ENCODE peak calls at places on chromosomes 12 and 14, in ten cellular contexts. R is RPMI8226; L is KG1; B is EL; O is IMR-90; W is activated T-helper 2 cell treated with anti-CD3 and anti-CD28 coated beads, Interferon-gamma antibody, Interleukin-2, Interleukin-4, amounts not matched to agents 10 μg/mL and 5 μg/mL and 100 μg/mL, durations not matched to agents 14 hours and 24 hours and 36 hours; G is WERI-Rb-1; E is retina; M is lower leg skin; I is CD8-positive, alpha-beta memory T cell. K is an unnamed sample.

GRCh38 chr14:32329690-32330290 is 692 bp downstream of the AKAP6 start:
- DNase-seq in R (no peak), B (no peak), L (no peak), M (no peak), O (no peak), W (no peak), G (no peak), I (no peak), E (peak; percentile 24), K (no peak)

GRCh38 chr14:65631040-65631439 is 218.5 kb downstream of the FUT8 start:
- DNase-seq in O (no peak), W (no peak), E (no peak), R (no peak), L (no peak), B (no peak), I (no peak), M (no peak), G (no peak), K (no peak)

GRCh38 chr14:30227871-30228270 is 300.2 kb upstream of the PRKD1 start:
- DNase-seq in W (no peak), I (no peak), E (no peak), L (no peak), O (peak; percentile 81), R (no peak), G (no peak), M (no peak), B (peak; percentile 75), K (no peak)

GRCh38 chr12:92193063-92193462 is 47.4 kb upstream of the BTG1 start:
- DNase-seq in R (no peak), O (no peak), M (no peak), G (no peak), B (no peak), L (no peak), I (no peak), W (no peak), E (no peak), K (no peak)

GRCh38 chr14:31408421-31408820 is 11.9 kb downstream of the HEATR5A start:
- DNase-seq in M (no peak), O (no peak), G (no peak), E (no peak), W (no peak), L (no peak), B (no peak), R (no peak), I (no peak), K (no peak)

GRCh38 chr12:7486512-7486911 is 17.1 kb downstream of the CD163 start:
- DNase-seq in E (no peak), O (no peak), G (no peak), I (no peak), M (no peak), W (no peak), B (no peak), L (no peak), R (no peak), K (no peak)

GRCh38 chr12:69578283-69578682 is 7.0 kb upstream of the CCT2 start:
- DNase-seq in G (no peak), I (no peak), R (no peak), M (no peak), O (no peak), W (no peak), L (no peak), E (no peak), B (no peak), K (no peak)

GRCh38 chr14:29853272-29853671 is 74.4 kb downstream of the PRKD1 start:
- DNase-seq in M (no peak), O (peak; percentile 19), I (no peak), R (no peak), G (no peak), E (no peak), B (no peak), W (no peak), L (no peak), K (no peak)

GRCh38 chr14:101196795-101197590 is 293.5 kb upstream of the RTL1 start:
- DNase-seq in O (no peak), R (peak; percentile 24), L (no peak), M (peak; percentile 82), B (no peak), G (no peak), I (no peak), E (no peak), W (no peak), K (no peak)

GRCh38 chr14:56004807-56005579 is 113.2 kb upstream of the PELI2 start:
- DNase-seq in I (no peak), E (peak; percentile 31), G (no peak), O (peak; percentile 77), R (peak; percentile 22), L (no peak), M (peak; percentile 85), W (peak; percentile 20), B (peak; percentile 19), K (no peak)

GRCh38 chr14:103516426-103517171 is 6.0 kb downstream of the CKB start:
- DNase-seq in R (no peak), M (no peak), O (no peak), I (peak; percentile 6), L (no peak), E (no peak), B (no peak), W (no peak), G (no peak), K (no peak)

GRCh38 chr12:95959107-95959506 is 16.0 kb downstream of the AMDHD1 start:
- DNase-seq in M (no peak), G (no peak), O (peak; percentile 14), E (no peak), B (peak; percentile 27), W (no peak), I (no peak), R (peak; percentile 30), L (no peak), K (no peak)

GRCh38 chr12:89883630-89884364 is 175.2 kb upstream of the ATP2B1 start:
- DNase-seq in E (no peak), O (peak; percentile 48), W (no peak), G (peak; percentile 30), I (no peak), M (no peak), R (no peak), L (no peak), B (no peak), K (no peak)

GRCh38 chr12:18863769-18864500 is 126.0 kb downstream of the CAPZA3 start:
- DNase-seq in R (no peak), G (no peak), O (no peak), E (no peak), I (no peak), B (no peak), M (no peak), L (no peak), W (no peak), K (no peak)

GRCh38 chr14:104800600-104801283 is at the start of gene ZBTB42:
- DNase-seq in R (peak; percentile 77), M (peak; percentile 94), B (peak; percentile 57), O (peak; percentile 48), I (peak; percentile 82), E (peak; percentile 77), L (no peak), W (peak; percentile 77), G (no peak), K (no peak)

GRCh38 chr14:76584271-76584702 is 177.0 kb upstream of the VASH1 start:
- DNase-seq in G (no peak), E (peak; percentile 35), W (no peak), B (no peak), R (no peak), L (no peak), I (no peak), O (no peak), M (no peak), K (no peak)

K was measured in GF-D8.